ENCODE peak calls at places on chromosomes 11 and 22, in nine cellular contexts. X, D, Y, Q, M, Z, B, H and U are unnamed samples.

GRCh38 chr22:30186048-30186447 is 60.5 kb downstream of the LIF start:
- DNase-seq in X (no peak), D (no peak), Y (no peak), Q (no peak), M (no peak), Z (no peak), B (no peak), H (no peak), U (no peak)

GRCh38 chr11:19193916-19194315 is 7.9 kb downstream of the CSRP3 start:
- DNase-seq in X (no peak), D (no peak), Y (no peak), Q (no peak), M (no peak), Z (no peak), B (no peak), H (no peak), U (no peak)

GRCh38 chr11:100930185-100930778 is 199.3 kb downstream of the PGR start:
- DNase-seq in X (no peak), D (peak), Y (no peak), Q (peak), M (no peak), Z (peak), B (peak), H (peak), U (peak)

GRCh38 chr11:125662689-125663088 is 18.0 kb downstream of the ACRV1 start:
- DNase-seq in X (no peak), D (no peak), Y (no peak), Q (no peak), M (no peak), Z (no peak), B (no peak), H (no peak), U (no peak)

GRCh38 chr11:94700631-94701030 is 67.5 kb upstream of the AMOTL1 start:
- DNase-seq in X (no peak), D (no peak), Y (no peak), Q (no peak), M (no peak), Z (no peak), B (no peak), H (no peak), U (no peak)

GRCh38 chr11:74135516-74135840 is 35.3 kb downstream of the C2CD3 start:
- DNase-seq in X (no peak), D (no peak), Y (no peak), Q (no peak), M (no peak), Z (no peak), B (peak), H (no peak), U (no peak)

GRCh38 chr11:46389450-46390330 is 1.9 kb downstream of the CHRM4 start:
- DNase-seq in X (no peak), D (peak), Y (no peak), Q (peak), M (peak), Z (peak), B (no peak), H (peak), U (no peak)

GRCh38 chr11:121112498-121113455 is 11.7 kb downstream of the TECTA start:
- DNase-seq in X (peak), D (peak), Y (peak), Q (peak), M (peak), Z (peak), B (peak), H (peak), U (peak)

GRCh38 chr11:67489860-67490726 is 7.3 kb downstream of the AIP start:
- DNase-seq in X (no peak), D (no peak), Y (no peak), Q (no peak), M (peak), Z (no peak), B (no peak), H (no peak), U (no peak)

GRCh38 chr22:31618471-31619176 is 43.4 kb downstream of the PISD start:
- DNase-seq in X (no peak), D (no peak), Y (no peak), Q (no peak), M (no peak), Z (no peak), B (no peak), H (no peak), U (no peak)

GRCh38 chr11:69583068-69583467 is 57.9 kb upstream of the CCND1 start:
- DNase-seq in X (no peak), D (no peak), Y (no peak), Q (no peak), M (no peak), Z (no peak), B (no peak), H (no peak), U (no peak)

GRCh38 chr11:12968101-12968500 is 41.0 kb upstream of the RASSF10 start:
- DNase-seq in X (no peak), D (no peak), Y (no peak), Q (peak), M (no peak), Z (no peak), B (no peak), H (no peak), U (no peak)

GRCh38 chr11:9070740-9071476 is 20.5 kb downstream of the SCUBE2 start:
- DNase-seq in X (no peak), D (no peak), Y (no peak), Q (no peak), M (no peak), Z (no peak), B (no peak), H (no peak), U (no peak)

GRCh38 chr22:45164217-45165123 is 745 bp downstream of the NUP50 start:
- DNase-seq in X (peak), D (peak), Y (no peak), Q (no peak), M (peak), Z (peak), B (no peak), H (no peak), U (peak)

GRCh38 chr22:39181778-39182177 is 29.3 kb upstream of the CBX7 start:
- DNase-seq in X (no peak), D (no peak), Y (no peak), Q (no peak), M (no peak), Z (no peak), B (no peak), H (no peak), U (no peak)

GRCh38 chr11:90476442-90477007 is 253.7 kb upstream of the CHORDC1 start:
- DNase-seq in X (no peak), D (peak), Y (no peak), Q (peak), M (peak), Z (peak), B (no peak), H (no peak), U (peak)

GRCh38 chr11:2743427-2744110 is 43.8 kb upstream of the KCNQ1OT1 start:
- DNase-seq in X (peak), D (no peak), Y (no peak), Q (no peak), M (no peak), Z (no peak), B (no peak), H (no peak), U (no peak)

GRCh38 chr11:122671270-122671906 is 15.9 kb downstream of the UBASH3B start:
- DNase-seq in X (no peak), D (no peak), Y (peak), Q (no peak), M (no peak), Z (no peak), B (no peak), H (no peak), U (no peak)

GRCh38 chr11:10414181-10414580 is 40.9 kb upstream of the AMPD3 start:
- DNase-seq in X (no peak), D (no peak), Y (no peak), Q (no peak), M (no peak), Z (no peak), B (no peak), H (no peak), U (no peak)

GRCh38 chr22:43100223-43100622 is 10.3 kb upstream of the BIK start:
- DNase-seq in X (no peak), D (no peak), Y (no peak), Q (peak), M (no peak), Z (no peak), B (no peak), H (no peak), U (no peak)

GRCh38 chr22:26476705-26477340 is 6.8 kb downstream of the HPS4 start:
- DNase-seq in X (no peak), D (no peak), Y (peak), Q (no peak), M (no peak), Z (peak), B (peak), H (no peak), U (no peak)

GRCh38 chr11:80109031-80109430 is 668.2 kb upstream of the TENM4 start:
- DNase-seq in X (no peak), D (no peak), Y (no peak), Q (peak), M (no peak), Z (no peak), B (no peak), H (no peak), U (no peak)

GRCh38 chr22:38338772-38339379 is 21.6 kb upstream of the CSNK1E start:
- DNase-seq in X (peak), D (no peak), Y (no peak), Q (no peak), M (peak), Z (peak), B (no peak), H (no peak), U (no peak)

GRCh38 chr11:47005441-47005840 is 68.9 kb downstream of the CSTPP1 start:
- DNase-seq in X (no peak), D (no peak), Y (no peak), Q (no peak), M (no peak), Z (no peak), B (no peak), H (no peak), U (no peak)

GRCh38 chr11:76795936-76796441 is 12.8 kb downstream of the TSKU start:
- DNase-seq in X (no peak), D (no peak), Y (no peak), Q (no peak), M (no peak), Z (no peak), B (no peak), H (no peak), U (no peak)

GRCh38 chr11:116930177-116930576 is 92.8 kb upstream of the APOA1 start:
- DNase-seq in X (no peak), D (peak), Y (no peak), Q (no peak), M (peak), Z (peak), B (no peak), H (no peak), U (peak)

GRCh38 chr11:119891392-119891791 is 162.4 kb upstream of the NECTIN1 start:
- DNase-seq in X (no peak), D (no peak), Y (no peak), Q (no peak), M (no peak), Z (peak), B (no peak), H (no peak), U (peak)

GRCh38 chr11:35030716-35031213 is 108.2 kb upstream of the CD44 start:
- DNase-seq in X (peak), D (peak), Y (peak), Q (peak), M (no peak), Z (peak), B (peak), H (peak), U (no peak)

GRCh38 chr22:19292262-19293230 is 1.0 kb upstream of the CLTCL1 start:
- DNase-seq in X (peak), D (no peak), Y (no peak), Q (peak), M (no peak), Z (no peak), B (no peak), H (no peak), U (no peak)

GRCh38 chr11:2537896-2538855 is 93.4 kb downstream of the KCNQ1 start:
- DNase-seq in X (peak), D (no peak), Y (no peak), Q (no peak), M (no peak), Z (no peak), B (no peak), H (no peak), U (no peak)

GRCh38 chr22:41557401-41558240 is 3.2 kb upstream of the CSDC2 start:
- DNase-seq in X (peak), D (peak), Y (peak), Q (peak), M (no peak), Z (no peak), B (no peak), H (peak), U (peak)